ENCODE peak calls at places on chromosomes 16 and 17, in nine cellular contexts. One of them, this sample, is unnamed.
A peak's percentile ranks its signal among the peaks of the same experiment; 100 is the strongest.

GRCh38 chr17:4837471-4838305 is 4.5 kb downstream of the MINK1 start:
- DNase-seq in T-helper 2 cell: no peak
- DNase-seq in caudate nucleus: no peak
- DNase-seq in gastrocnemius medialis: no peak
- DNase-seq in pulmonary artery endothelial cell: no peak
- DNase-seq in endothelial cell of umbilical vein: no peak
- DNase-seq in ureter: no peak
- DNase-seq in activated effector memory CD4-positive, alpha-beta T cell treated with Interleukin-2 at 50 U/mL for 16 hours: no peak
- DNase-seq in T-helper 9 cell: no peak
- DNase-seq in this sample: no peak

GRCh38 chr17:46795379-46795952 is 23.0 kb downstream of the WNT3 start:
- DNase-seq in pulmonary artery endothelial cell: no peak
- DNase-seq in gastrocnemius medialis: no peak
- DNase-seq in endothelial cell of umbilical vein: no peak
- DNase-seq in caudate nucleus: no peak
- DNase-seq in ureter: no peak
- DNase-seq in T-helper 9 cell: no peak
- DNase-seq in activated effector memory CD4-positive, alpha-beta T cell treated with Interleukin-2 at 50 U/mL for 16 hours: no peak
- DNase-seq in T-helper 2 cell: no peak
- DNase-seq in this sample: no peak

GRCh38 chr16:88007321-88007731 is 56.1 kb downstream of the BANP start:
- DNase-seq in T-helper 2 cell: no peak
- DNase-seq in T-helper 9 cell: no peak
- DNase-seq in activated effector memory CD4-positive, alpha-beta T cell treated with Interleukin-2 at 50 U/mL for 16 hours: no peak
- DNase-seq in ureter: no peak
- DNase-seq in gastrocnemius medialis: no peak
- DNase-seq in pulmonary artery endothelial cell: no peak
- DNase-seq in endothelial cell of umbilical vein: peak; percentile 31
- DNase-seq in caudate nucleus: peak; percentile 22
- DNase-seq in this sample: no peak

GRCh38 chr17:66406701-66407644 is 104.6 kb downstream of the PRKCA start:
- DNase-seq in ureter: no peak
- DNase-seq in pulmonary artery endothelial cell: no peak
- DNase-seq in endothelial cell of umbilical vein: no peak
- DNase-seq in T-helper 2 cell: no peak
- DNase-seq in activated effector memory CD4-positive, alpha-beta T cell treated with Interleukin-2 at 50 U/mL for 16 hours: no peak
- DNase-seq in gastrocnemius medialis: no peak
- DNase-seq in T-helper 9 cell: no peak
- DNase-seq in caudate nucleus: no peak
- DNase-seq in this sample: no peak

GRCh38 chr16:89270666-89271345 is 53.3 kb downstream of the ZNF778 start:
- DNase-seq in pulmonary artery endothelial cell: no peak
- DNase-seq in gastrocnemius medialis: no peak
- DNase-seq in endothelial cell of umbilical vein: no peak
- DNase-seq in ureter: no peak
- DNase-seq in T-helper 2 cell: no peak
- DNase-seq in activated effector memory CD4-positive, alpha-beta T cell treated with Interleukin-2 at 50 U/mL for 16 hours: no peak
- DNase-seq in caudate nucleus: no peak
- DNase-seq in T-helper 9 cell: no peak
- DNase-seq in this sample: no peak

GRCh38 chr17:75036643-75037268 is 10.0 kb downstream of the ATP5PD start:
- DNase-seq in endothelial cell of umbilical vein: peak; percentile 85
- DNase-seq in activated effector memory CD4-positive, alpha-beta T cell treated with Interleukin-2 at 50 U/mL for 16 hours: peak; percentile 89
- DNase-seq in T-helper 9 cell: peak; percentile 88
- DNase-seq in pulmonary artery endothelial cell: no peak
- DNase-seq in ureter: peak; percentile 85
- DNase-seq in T-helper 2 cell: peak; percentile 71
- DNase-seq in caudate nucleus: no peak
- DNase-seq in gastrocnemius medialis: peak; percentile 66
- DNase-seq in this sample: peak; percentile 57

GRCh38 chr16:82761236-82761635 is 134.5 kb downstream of the CDH13 start:
- DNase-seq in activated effector memory CD4-positive, alpha-beta T cell treated with Interleukin-2 at 50 U/mL for 16 hours: no peak
- DNase-seq in gastrocnemius medialis: peak; percentile 90
- DNase-seq in ureter: peak; percentile 54
- DNase-seq in endothelial cell of umbilical vein: peak; percentile 77
- DNase-seq in pulmonary artery endothelial cell: peak; percentile 29
- DNase-seq in T-helper 2 cell: no peak
- DNase-seq in T-helper 9 cell: no peak
- DNase-seq in caudate nucleus: no peak
- DNase-seq in this sample: peak; percentile 90

GRCh38 chr17:40782450-40782849 is at the start of gene KRT27:
- DNase-seq in T-helper 2 cell: no peak
- DNase-seq in ureter: no peak
- DNase-seq in gastrocnemius medialis: no peak
- DNase-seq in activated effector memory CD4-positive, alpha-beta T cell treated with Interleukin-2 at 50 U/mL for 16 hours: no peak
- DNase-seq in caudate nucleus: no peak
- DNase-seq in pulmonary artery endothelial cell: no peak
- DNase-seq in T-helper 9 cell: no peak
- DNase-seq in endothelial cell of umbilical vein: no peak
- DNase-seq in this sample: no peak

GRCh38 chr17:76598004-76598439 is 12.4 kb upstream of the ST6GALNAC2 start:
- DNase-seq in ureter: no peak
- DNase-seq in T-helper 2 cell: no peak
- DNase-seq in endothelial cell of umbilical vein: no peak
- DNase-seq in gastrocnemius medialis: no peak
- DNase-seq in T-helper 9 cell: no peak
- DNase-seq in activated effector memory CD4-positive, alpha-beta T cell treated with Interleukin-2 at 50 U/mL for 16 hours: no peak
- DNase-seq in caudate nucleus: peak; percentile 33
- DNase-seq in pulmonary artery endothelial cell: no peak
- DNase-seq in this sample: no peak

GRCh38 chr16:2056681-2057407 is 9.1 kb downstream of the TSC2 start:
- DNase-seq in T-helper 9 cell: no peak
- DNase-seq in activated effector memory CD4-positive, alpha-beta T cell treated with Interleukin-2 at 50 U/mL for 16 hours: no peak
- DNase-seq in endothelial cell of umbilical vein: no peak
- DNase-seq in gastrocnemius medialis: no peak
- DNase-seq in caudate nucleus: peak; percentile 32
- DNase-seq in ureter: no peak
- DNase-seq in T-helper 2 cell: no peak
- DNase-seq in pulmonary artery endothelial cell: no peak
- DNase-seq in this sample: no peak

GRCh38 chr16:88387941-88388627 is 5.3 kb downstream of the ZNF469 start:
- DNase-seq in T-helper 9 cell: no peak
- DNase-seq in gastrocnemius medialis: no peak
- DNase-seq in pulmonary artery endothelial cell: no peak
- DNase-seq in ureter: peak; percentile 79
- DNase-seq in T-helper 2 cell: no peak
- DNase-seq in activated effector memory CD4-positive, alpha-beta T cell treated with Interleukin-2 at 50 U/mL for 16 hours: no peak
- DNase-seq in endothelial cell of umbilical vein: peak; percentile 10
- DNase-seq in caudate nucleus: no peak
- DNase-seq in this sample: no peak

GRCh38 chr16:66695474-66695934 is 1.0 kb downstream of the CMTM4 start:
- DNase-seq in ureter: no peak
- DNase-seq in T-helper 9 cell: no peak
- DNase-seq in pulmonary artery endothelial cell: no peak
- DNase-seq in endothelial cell of umbilical vein: no peak
- DNase-seq in T-helper 2 cell: no peak
- DNase-seq in gastrocnemius medialis: no peak
- DNase-seq in caudate nucleus: no peak
- DNase-seq in activated effector memory CD4-positive, alpha-beta T cell treated with Interleukin-2 at 50 U/mL for 16 hours: no peak
- DNase-seq in this sample: no peak

GRCh38 chr17:40071720-40072480 is 9.1 kb downstream of the THRA start:
- DNase-seq in ureter: peak; percentile 87
- DNase-seq in pulmonary artery endothelial cell: no peak
- DNase-seq in activated effector memory CD4-positive, alpha-beta T cell treated with Interleukin-2 at 50 U/mL for 16 hours: no peak
- DNase-seq in caudate nucleus: peak; percentile 93
- DNase-seq in T-helper 9 cell: no peak
- DNase-seq in endothelial cell of umbilical vein: peak; percentile 76
- DNase-seq in T-helper 2 cell: no peak
- DNase-seq in gastrocnemius medialis: peak; percentile 94
- DNase-seq in this sample: peak; percentile 75

GRCh38 chr16:30977502-30977901 is 7.5 kb upstream of the HSD3B7 start:
- DNase-seq in ureter: no peak
- DNase-seq in caudate nucleus: no peak
- DNase-seq in T-helper 2 cell: no peak
- DNase-seq in gastrocnemius medialis: no peak
- DNase-seq in pulmonary artery endothelial cell: no peak
- DNase-seq in endothelial cell of umbilical vein: no peak
- DNase-seq in activated effector memory CD4-positive, alpha-beta T cell treated with Interleukin-2 at 50 U/mL for 16 hours: no peak
- DNase-seq in T-helper 9 cell: no peak
- DNase-seq in this sample: no peak

GRCh38 chr17:61362396-61362795 is 37.2 kb upstream of the TBX2 start:
- DNase-seq in T-helper 9 cell: no peak
- DNase-seq in ureter: no peak
- DNase-seq in activated effector memory CD4-positive, alpha-beta T cell treated with Interleukin-2 at 50 U/mL for 16 hours: no peak
- DNase-seq in pulmonary artery endothelial cell: no peak
- DNase-seq in caudate nucleus: no peak
- DNase-seq in endothelial cell of umbilical vein: no peak
- DNase-seq in T-helper 2 cell: no peak
- DNase-seq in gastrocnemius medialis: no peak
- DNase-seq in this sample: no peak

GRCh38 chr17:31550389-31551056 is 159.0 kb downstream of the RAB11FIP4 start:
- DNase-seq in ureter: no peak
- DNase-seq in T-helper 2 cell: no peak
- DNase-seq in caudate nucleus: no peak
- DNase-seq in gastrocnemius medialis: no peak
- DNase-seq in activated effector memory CD4-positive, alpha-beta T cell treated with Interleukin-2 at 50 U/mL for 16 hours: no peak
- DNase-seq in endothelial cell of umbilical vein: peak; percentile 28
- DNase-seq in T-helper 9 cell: peak; percentile 10
- DNase-seq in pulmonary artery endothelial cell: no peak
- DNase-seq in this sample: no peak

GRCh38 chr16:3161235-3162018 is 26.6 kb upstream of the OR1F1 start:
- DNase-seq in activated effector memory CD4-positive, alpha-beta T cell treated with Interleukin-2 at 50 U/mL for 16 hours: no peak
- DNase-seq in T-helper 9 cell: no peak
- DNase-seq in endothelial cell of umbilical vein: no peak
- DNase-seq in caudate nucleus: no peak
- DNase-seq in ureter: no peak
- DNase-seq in pulmonary artery endothelial cell: no peak
- DNase-seq in gastrocnemius medialis: no peak
- DNase-seq in T-helper 2 cell: no peak
- DNase-seq in this sample: no peak

GRCh38 chr17:49814781-49815496 is 26.5 kb downstream of the KAT7 start:
- DNase-seq in T-helper 9 cell: no peak
- DNase-seq in pulmonary artery endothelial cell: no peak
- DNase-seq in endothelial cell of umbilical vein: no peak
- DNase-seq in ureter: no peak
- DNase-seq in T-helper 2 cell: no peak
- DNase-seq in gastrocnemius medialis: no peak
- DNase-seq in caudate nucleus: no peak
- DNase-seq in activated effector memory CD4-positive, alpha-beta T cell treated with Interleukin-2 at 50 U/mL for 16 hours: no peak
- DNase-seq in this sample: no peak

GRCh38 chr16:20023190-20023589 is 50.5 kb downstream of the GPR139 start:
- DNase-seq in T-helper 9 cell: no peak
- DNase-seq in ureter: no peak
- DNase-seq in gastrocnemius medialis: no peak
- DNase-seq in caudate nucleus: no peak
- DNase-seq in activated effector memory CD4-positive, alpha-beta T cell treated with Interleukin-2 at 50 U/mL for 16 hours: no peak
- DNase-seq in endothelial cell of umbilical vein: peak; percentile 6
- DNase-seq in T-helper 2 cell: no peak
- DNase-seq in pulmonary artery endothelial cell: no peak
- DNase-seq in this sample: no peak

GRCh38 chr17:81419886-81420768 is 24.9 kb downstream of the BAHCC1 start:
- DNase-seq in caudate nucleus: no peak
- DNase-seq in gastrocnemius medialis: no peak
- DNase-seq in pulmonary artery endothelial cell: no peak
- DNase-seq in ureter: no peak
- DNase-seq in T-helper 2 cell: no peak
- DNase-seq in T-helper 9 cell: no peak
- DNase-seq in activated effector memory CD4-positive, alpha-beta T cell treated with Interleukin-2 at 50 U/mL for 16 hours: no peak
- DNase-seq in endothelial cell of umbilical vein: no peak
- DNase-seq in this sample: no peak

GRCh38 chr17:48374650-48375230 is 55.3 kb downstream of the SKAP1 start:
- DNase-seq in endothelial cell of umbilical vein: peak; percentile 26
- DNase-seq in activated effector memory CD4-positive, alpha-beta T cell treated with Interleukin-2 at 50 U/mL for 16 hours: no peak
- DNase-seq in T-helper 2 cell: peak; percentile 5
- DNase-seq in T-helper 9 cell: peak; percentile 6
- DNase-seq in gastrocnemius medialis: no peak
- DNase-seq in ureter: no peak
- DNase-seq in caudate nucleus: no peak
- DNase-seq in pulmonary artery endothelial cell: no peak
- DNase-seq in this sample: no peak

GRCh38 chr16:30740364-30741251 is 7.6 kb upstream of the PHKG2 start:
- DNase-seq in caudate nucleus: no peak
- DNase-seq in T-helper 9 cell: no peak
- DNase-seq in pulmonary artery endothelial cell: no peak
- DNase-seq in gastrocnemius medialis: peak; percentile 69
- DNase-seq in ureter: peak; percentile 94
- DNase-seq in activated effector memory CD4-positive, alpha-beta T cell treated with Interleukin-2 at 50 U/mL for 16 hours: no peak
- DNase-seq in endothelial cell of umbilical vein: peak; percentile 19
- DNase-seq in T-helper 2 cell: no peak
- DNase-seq in this sample: peak; percentile 55

GRCh38 chr16:29736112-29736511 is 9.7 kb downstream of the C16orf54 start:
- DNase-seq in pulmonary artery endothelial cell: no peak
- DNase-seq in endothelial cell of umbilical vein: no peak
- DNase-seq in activated effector memory CD4-positive, alpha-beta T cell treated with Interleukin-2 at 50 U/mL for 16 hours: no peak
- DNase-seq in T-helper 2 cell: no peak
- DNase-seq in caudate nucleus: no peak
- DNase-seq in T-helper 9 cell: no peak
- DNase-seq in gastrocnemius medialis: no peak
- DNase-seq in ureter: no peak
- DNase-seq in this sample: no peak

GRCh38 chr17:27379863-27380533 is 76.2 kb upstream of the KSR1 start:
- DNase-seq in ureter: peak; percentile 67
- DNase-seq in T-helper 2 cell: no peak
- DNase-seq in activated effector memory CD4-positive, alpha-beta T cell treated with Interleukin-2 at 50 U/mL for 16 hours: no peak
- DNase-seq in endothelial cell of umbilical vein: peak; percentile 73
- DNase-seq in T-helper 9 cell: no peak
- DNase-seq in caudate nucleus: peak; percentile 33
- DNase-seq in pulmonary artery endothelial cell: no peak
- DNase-seq in gastrocnemius medialis: peak; percentile 17
- DNase-seq in this sample: no peak